ENCODE peak calls at places on chromosome 4, in eight cellular contexts. Q, W, C, V, P, F, N and T are unnamed samples.

GRCh38 chr4:75891611-75892010 is 10.6 kb downstream of the PPEF2 start:
- DNase-seq in Q (no peak), W (no peak), C (no peak), V (no peak), P (no peak), F (no peak), N (no peak), T (no peak)

GRCh38 chr4:12555011-12555410 is 929.1 kb downstream of the RAB28 start:
- DNase-seq in Q (no peak), W (peak; percentile 23), C (no peak), V (no peak), P (no peak), F (no peak), N (no peak), T (no peak)

GRCh38 chr4:173489514-173489913 is 40.5 kb downstream of the HAND2 start:
- DNase-seq in Q (no peak), W (peak; percentile 76), C (no peak), V (no peak), P (no peak), F (no peak), N (peak; percentile 75), T (no peak)

GRCh38 chr4:173243917-173244658 is 75.5 kb downstream of the GALNT7 start:
- DNase-seq in Q (no peak), W (no peak), C (no peak), V (peak; percentile 18), P (no peak), F (no peak), N (no peak), T (no peak)

GRCh38 chr4:152097371-152097770 is 336.6 kb upstream of the GATB start:
- DNase-seq in Q (no peak), W (no peak), C (no peak), V (no peak), P (no peak), F (no peak), N (no peak), T (no peak)

GRCh38 chr4:7837597-7838135 is 102.0 kb downstream of the AFAP1 start:
- DNase-seq in Q (no peak), W (no peak), C (no peak), V (no peak), P (no peak), F (no peak), N (no peak), T (no peak)

GRCh38 chr4:122652379-122652778 is 31.5 kb upstream of the IL21 start:
- DNase-seq in Q (peak; percentile 18), W (peak; percentile 72), C (peak; percentile 33), V (no peak), P (no peak), F (peak; percentile 4), N (peak; percentile 51), T (no peak)

GRCh38 chr4:169611991-169612868 is at the start of gene NEK1:
- DNase-seq in Q (peak; percentile 87), W (peak; percentile 92), C (peak; percentile 86), V (peak; percentile 80), P (peak; percentile 89), F (peak; percentile 85), N (peak; percentile 90), T (peak; percentile 92)

GRCh38 chr4:13701937-13702446 is 74.5 kb upstream of the BOD1L1 start:
- DNase-seq in Q (no peak), W (peak; percentile 51), C (peak; percentile 8), V (no peak), P (no peak), F (no peak), N (peak; percentile 89), T (no peak)

GRCh38 chr4:82630079-82630478 is 68.3 kb upstream of the TMEM150C start:
- DNase-seq in Q (no peak), W (no peak), C (no peak), V (no peak), P (no peak), F (no peak), N (no peak), T (no peak)

GRCh38 chr4:86967798-86968197 is 33.0 kb downstream of the AFF1 start:
- DNase-seq in Q (no peak), W (peak; percentile 43), C (no peak), V (no peak), P (no peak), F (no peak), N (no peak), T (no peak)

GRCh38 chr4:6641164-6641970 is 882 bp downstream of the MRFAP1 start:
- DNase-seq in Q (peak; percentile 50), W (peak; percentile 37), C (no peak), V (peak; percentile 49), P (peak; percentile 62), F (peak; percentile 44), N (peak; percentile 52), T (peak; percentile 33)

GRCh38 chr4:82517043-82517442 is 44.7 kb downstream of the TMEM150C start:
- DNase-seq in Q (no peak), W (peak; percentile 65), C (no peak), V (no peak), P (no peak), F (no peak), N (peak; percentile 52), T (no peak)

GRCh38 chr4:52657630-52658501 is 1.2 kb downstream of the USP46 start:
- DNase-seq in Q (no peak), W (peak; percentile 59), C (no peak), V (no peak), P (no peak), F (no peak), N (peak; percentile 25), T (no peak)

GRCh38 chr4:147056951-147057630 is 111.4 kb upstream of the TTC29 start:
- DNase-seq in Q (no peak), W (peak; percentile 56), C (peak; percentile 10), V (no peak), P (no peak), F (no peak), N (peak; percentile 41), T (no peak)

GRCh38 chr4:119172223-119172622 is 36.6 kb downstream of the MYOZ2 start:
- DNase-seq in Q (no peak), W (no peak), C (no peak), V (no peak), P (no peak), F (no peak), N (peak; percentile 3), T (no peak)

GRCh38 chr4:93828332-93828829 is at the start of gene ATOH1:
- DNase-seq in Q (no peak), W (no peak), C (no peak), V (no peak), P (no peak), F (no peak), N (no peak), T (no peak)

GRCh38 chr4:122588453-122589238 is 32.2 kb downstream of the IL21 start:
- DNase-seq in Q (no peak), W (peak; percentile 46), C (no peak), V (no peak), P (no peak), F (no peak), N (peak; percentile 36), T (no peak)

GRCh38 chr4:8910822-8911310 is 39.2 kb upstream of the HMX1 start:
- DNase-seq in Q (no peak), W (no peak), C (no peak), V (no peak), P (no peak), F (no peak), N (no peak), T (no peak)

GRCh38 chr4:142585411-142585810 is 260.7 kb downstream of the INPP4B start:
- DNase-seq in Q (no peak), W (no peak), C (no peak), V (no peak), P (no peak), F (no peak), N (no peak), T (no peak)

GRCh38 chr4:110854021-110854678 is 231.3 kb upstream of the PITX2 start:
- DNase-seq in Q (no peak), W (peak; percentile 86), C (peak; percentile 9), V (no peak), P (no peak), F (no peak), N (peak; percentile 94), T (no peak)

GRCh38 chr4:683982-684571 is 4.9 kb downstream of the SLC49A3 start:
- DNase-seq in Q (no peak), W (peak; percentile 57), C (no peak), V (no peak), P (peak; percentile 73), F (no peak), N (peak; percentile 47), T (peak; percentile 72)

GRCh38 chr4:17284323-17285175 is 227.3 kb downstream of the QDPR start:
- DNase-seq in Q (no peak), W (no peak), C (no peak), V (no peak), P (peak; percentile 9), F (no peak), N (no peak), T (no peak)

GRCh38 chr4:54898163-54898562 is 227.2 kb downstream of the KDR start:
- DNase-seq in Q (no peak), W (no peak), C (no peak), V (no peak), P (no peak), F (no peak), N (peak; percentile 56), T (no peak)

GRCh38 chr4:38190717-38191178 is 230.6 kb downstream of the PTTG2 start:
- DNase-seq in Q (no peak), W (peak; percentile 74), C (peak; percentile 49), V (no peak), P (peak; percentile 67), F (no peak), N (peak; percentile 90), T (peak; percentile 47)

GRCh38 chr4:122810669-122811068 is 16.0 kb upstream of the FGF2 start:
- DNase-seq in Q (no peak), W (no peak), C (no peak), V (no peak), P (no peak), F (no peak), N (no peak), T (no peak)

GRCh38 chr4:187811586-187811985 is 184.0 kb upstream of the ZFP42 start:
- DNase-seq in Q (no peak), W (no peak), C (no peak), V (no peak), P (no peak), F (no peak), N (no peak), T (no peak)

GRCh38 chr4:91427171-91427570 is 876.6 kb upstream of the GRID2 start:
- DNase-seq in Q (no peak), W (no peak), C (no peak), V (no peak), P (no peak), F (no peak), N (no peak), T (no peak)

GRCh38 chr4:1400861-1401408 is 5.3 kb downstream of the NKX1-1 start:
- DNase-seq in Q (no peak), W (no peak), C (no peak), V (no peak), P (no peak), F (no peak), N (no peak), T (no peak)

GRCh38 chr4:169657470-169658107 is 37.2 kb downstream of the CLCN3 start:
- DNase-seq in Q (no peak), W (no peak), C (no peak), V (no peak), P (no peak), F (no peak), N (no peak), T (no peak)

GRCh38 chr4:153169811-153170210 is 34.4 kb upstream of the TRIM2 start:
- DNase-seq in Q (no peak), W (no peak), C (no peak), V (no peak), P (no peak), F (no peak), N (no peak), T (no peak)

GRCh38 chr4:173699841-173700475 is 169.9 kb upstream of the HAND2 start:
- DNase-seq in Q (no peak), W (no peak), C (no peak), V (no peak), P (no peak), F (no peak), N (no peak), T (no peak)